ENCODE peak calls at places on chromosomes 6 and 20, in four cellular contexts. F is DMS153; H is central memory CD4-positive, alpha-beta T cell; W is NCI-H2081. D is an unnamed sample.

GRCh38 chr20:46220808-46221207 is 87.5 kb downstream of the CDH22 start:
- DNase-seq in F (peak), W (peak), H (no peak), D (no peak)

GRCh38 chr6:125245523-125246264 is 56.1 kb downstream of the HDDC2 start:
- DNase-seq in W (peak), F (no peak), H (no peak), D (peak)

GRCh38 chr20:43433250-43433854 is 24.3 kb upstream of the SRSF6 start:
- DNase-seq in F (no peak), H (no peak), W (no peak), D (no peak)

GRCh38 chr20:49647509-49647908 is 66.2 kb downstream of the B4GALT5 start:
- DNase-seq in H (no peak), W (no peak), F (no peak), D (no peak)

GRCh38 chr6:164207024-164207423 is 792.5 kb downstream of the QKI start:
- DNase-seq in H (no peak), F (no peak), W (no peak), D (no peak)

GRCh38 chr20:3077618-3078134 is 6.3 kb downstream of the OXT start:
- DNase-seq in F (no peak), W (no peak), H (no peak), D (no peak)

GRCh38 chr20:48284837-48285236 is 499.6 kb upstream of the SULF2 start:
- DNase-seq in H (no peak), F (no peak), W (no peak), D (no peak)

GRCh38 chr6:140183881-140184280 is 809.4 kb upstream of the CITED2 start:
- DNase-seq in F (no peak), W (no peak), H (no peak), D (no peak)

GRCh38 chr6:145878591-145879295 is 64.1 kb upstream of the FBXO30 start:
- DNase-seq in F (no peak), H (no peak), W (no peak), D (no peak)

GRCh38 chr6:56840467-56841371 is 114.2 kb upstream of the BEND6 start:
- DNase-seq in W (peak), H (no peak), F (peak), D (no peak)

GRCh38 chr6:13362432-13362831 is 34.1 kb upstream of the TBC1D7 start:
- DNase-seq in F (no peak), W (no peak), H (no peak), D (no peak)

GRCh38 chr6:147974376-147974775 is 368.3 kb upstream of the SASH1 start:
- DNase-seq in W (no peak), F (peak), H (no peak), D (no peak)

GRCh38 chr6:6256881-6257280 is 63.6 kb downstream of the F13A1 start:
- DNase-seq in W (no peak), H (no peak), F (no peak), D (no peak)

GRCh38 chr6:109441069-109441816 is 719 bp downstream of the SMPD2 start:
- DNase-seq in F (no peak), W (no peak), H (peak), D (peak)